ENCODE peak calls at places on chromosomes 16 and 17, in six cellular contexts. One of them, this sample, is unnamed.

GRCh38 chr17:36808181-36808661 is 129.1 kb upstream of the LHX1 start:
- DNase-seq in activated T-cell treated with anti-CD3 and anti-CD28 coated beads for 1 hour: no peak
- DNase-seq in HL-60: no peak
- DNase-seq in stimulated activated CD8-positive, alpha-beta memory T cell treated with anti-CD3 and anti-CD28 coated beads, Interleukin-7, amount 100 ng/mL, for 1 hour: no peak
- DNase-seq in stimulated activated CD4-positive, alpha-beta T cell treated with anti-CD3 and anti-CD28 coated beads, Interleukin-1b, Interleukin-23, amount 100 ng/mL, for 1 hour: no peak
- DNase-seq in amniotic stem cell: no peak
- DNase-seq in this sample: no peak

GRCh38 chr17:40322417-40323315 is 13.7 kb downstream of the RARA start:
- DNase-seq in stimulated activated CD8-positive, alpha-beta memory T cell treated with anti-CD3 and anti-CD28 coated beads, Interleukin-7, amount 100 ng/mL, for 1 hour: peak
- DNase-seq in activated T-cell treated with anti-CD3 and anti-CD28 coated beads for 1 hour: peak
- DNase-seq in stimulated activated CD4-positive, alpha-beta T cell treated with anti-CD3 and anti-CD28 coated beads, Interleukin-1b, Interleukin-23, amount 100 ng/mL, for 1 hour: peak
- DNase-seq in amniotic stem cell: no peak
- DNase-seq in HL-60: peak
- DNase-seq in this sample: peak

GRCh38 chr17:31487648-31488263 is 96.3 kb downstream of the RAB11FIP4 start:
- DNase-seq in HL-60: peak
- DNase-seq in activated T-cell treated with anti-CD3 and anti-CD28 coated beads for 1 hour: peak
- DNase-seq in stimulated activated CD4-positive, alpha-beta T cell treated with anti-CD3 and anti-CD28 coated beads, Interleukin-1b, Interleukin-23, amount 100 ng/mL, for 1 hour: peak
- DNase-seq in stimulated activated CD8-positive, alpha-beta memory T cell treated with anti-CD3 and anti-CD28 coated beads, Interleukin-7, amount 100 ng/mL, for 1 hour: peak
- DNase-seq in amniotic stem cell: no peak
- DNase-seq in this sample: peak

GRCh38 chr16:30032083-30032819 is 1.2 kb upstream of the TLCD3B start:
- DNase-seq in stimulated activated CD8-positive, alpha-beta memory T cell treated with anti-CD3 and anti-CD28 coated beads, Interleukin-7, amount 100 ng/mL, for 1 hour: no peak
- DNase-seq in stimulated activated CD4-positive, alpha-beta T cell treated with anti-CD3 and anti-CD28 coated beads, Interleukin-1b, Interleukin-23, amount 100 ng/mL, for 1 hour: no peak
- DNase-seq in amniotic stem cell: no peak
- DNase-seq in HL-60: no peak
- DNase-seq in activated T-cell treated with anti-CD3 and anti-CD28 coated beads for 1 hour: peak
- DNase-seq in this sample: peak

GRCh38 chr16:85641776-85642176 is 28.7 kb downstream of the GSE1 start:
- DNase-seq in stimulated activated CD8-positive, alpha-beta memory T cell treated with anti-CD3 and anti-CD28 coated beads, Interleukin-7, amount 100 ng/mL, for 1 hour: no peak
- DNase-seq in amniotic stem cell: no peak
- DNase-seq in HL-60: no peak
- DNase-seq in activated T-cell treated with anti-CD3 and anti-CD28 coated beads for 1 hour: no peak
- DNase-seq in stimulated activated CD4-positive, alpha-beta T cell treated with anti-CD3 and anti-CD28 coated beads, Interleukin-1b, Interleukin-23, amount 100 ng/mL, for 1 hour: no peak
- DNase-seq in this sample: no peak

GRCh38 chr17:48639136-48639535 is 13.0 kb upstream of the HOXB9 start:
- DNase-seq in amniotic stem cell: no peak
- DNase-seq in stimulated activated CD4-positive, alpha-beta T cell treated with anti-CD3 and anti-CD28 coated beads, Interleukin-1b, Interleukin-23, amount 100 ng/mL, for 1 hour: no peak
- DNase-seq in stimulated activated CD8-positive, alpha-beta memory T cell treated with anti-CD3 and anti-CD28 coated beads, Interleukin-7, amount 100 ng/mL, for 1 hour: no peak
- DNase-seq in HL-60: no peak
- DNase-seq in activated T-cell treated with anti-CD3 and anti-CD28 coated beads for 1 hour: no peak
- DNase-seq in this sample: no peak

GRCh38 chr16:83579027-83579426 is 228.8 kb upstream of the HSBP1 start:
- DNase-seq in stimulated activated CD8-positive, alpha-beta memory T cell treated with anti-CD3 and anti-CD28 coated beads, Interleukin-7, amount 100 ng/mL, for 1 hour: no peak
- DNase-seq in activated T-cell treated with anti-CD3 and anti-CD28 coated beads for 1 hour: no peak
- DNase-seq in HL-60: no peak
- DNase-seq in stimulated activated CD4-positive, alpha-beta T cell treated with anti-CD3 and anti-CD28 coated beads, Interleukin-1b, Interleukin-23, amount 100 ng/mL, for 1 hour: no peak
- DNase-seq in amniotic stem cell: no peak
- DNase-seq in this sample: no peak

GRCh38 chr17:81101614-81102306 is 63.5 kb upstream of the PVALEF start:
- DNase-seq in activated T-cell treated with anti-CD3 and anti-CD28 coated beads for 1 hour: peak
- DNase-seq in HL-60: peak
- DNase-seq in stimulated activated CD4-positive, alpha-beta T cell treated with anti-CD3 and anti-CD28 coated beads, Interleukin-1b, Interleukin-23, amount 100 ng/mL, for 1 hour: peak
- DNase-seq in amniotic stem cell: peak
- DNase-seq in stimulated activated CD8-positive, alpha-beta memory T cell treated with anti-CD3 and anti-CD28 coated beads, Interleukin-7, amount 100 ng/mL, for 1 hour: peak
- DNase-seq in this sample: peak

GRCh38 chr17:1713878-1714487 is 3.8 kb upstream of the TLCD2 start:
- DNase-seq in activated T-cell treated with anti-CD3 and anti-CD28 coated beads for 1 hour: no peak
- DNase-seq in HL-60: no peak
- DNase-seq in stimulated activated CD8-positive, alpha-beta memory T cell treated with anti-CD3 and anti-CD28 coated beads, Interleukin-7, amount 100 ng/mL, for 1 hour: no peak
- DNase-seq in stimulated activated CD4-positive, alpha-beta T cell treated with anti-CD3 and anti-CD28 coated beads, Interleukin-1b, Interleukin-23, amount 100 ng/mL, for 1 hour: no peak
- DNase-seq in amniotic stem cell: no peak
- DNase-seq in this sample: peak

GRCh38 chr16:89791278-89791995 is 25.0 kb downstream of the FANCA start:
- DNase-seq in activated T-cell treated with anti-CD3 and anti-CD28 coated beads for 1 hour: no peak
- DNase-seq in stimulated activated CD8-positive, alpha-beta memory T cell treated with anti-CD3 and anti-CD28 coated beads, Interleukin-7, amount 100 ng/mL, for 1 hour: no peak
- DNase-seq in HL-60: no peak
- DNase-seq in stimulated activated CD4-positive, alpha-beta T cell treated with anti-CD3 and anti-CD28 coated beads, Interleukin-1b, Interleukin-23, amount 100 ng/mL, for 1 hour: no peak
- DNase-seq in amniotic stem cell: no peak
- DNase-seq in this sample: no peak

GRCh38 chr17:83176272-83176955 is 97.0 kb downstream of the METRNL start:
- DNase-seq in amniotic stem cell: no peak
- DNase-seq in stimulated activated CD8-positive, alpha-beta memory T cell treated with anti-CD3 and anti-CD28 coated beads, Interleukin-7, amount 100 ng/mL, for 1 hour: no peak
- DNase-seq in HL-60: no peak
- DNase-seq in stimulated activated CD4-positive, alpha-beta T cell treated with anti-CD3 and anti-CD28 coated beads, Interleukin-1b, Interleukin-23, amount 100 ng/mL, for 1 hour: no peak
- DNase-seq in activated T-cell treated with anti-CD3 and anti-CD28 coated beads for 1 hour: no peak
- DNase-seq in this sample: no peak

GRCh38 chr17:6461792-6462524 is 17.7 kb downstream of the PIMREG start:
- DNase-seq in stimulated activated CD8-positive, alpha-beta memory T cell treated with anti-CD3 and anti-CD28 coated beads, Interleukin-7, amount 100 ng/mL, for 1 hour: no peak
- DNase-seq in stimulated activated CD4-positive, alpha-beta T cell treated with anti-CD3 and anti-CD28 coated beads, Interleukin-1b, Interleukin-23, amount 100 ng/mL, for 1 hour: no peak
- DNase-seq in amniotic stem cell: no peak
- DNase-seq in HL-60: no peak
- DNase-seq in activated T-cell treated with anti-CD3 and anti-CD28 coated beads for 1 hour: no peak
- DNase-seq in this sample: no peak

GRCh38 chr16:65917466-65917865 is 449.0 kb upstream of the CDH5 start:
- DNase-seq in amniotic stem cell: no peak
- DNase-seq in stimulated activated CD8-positive, alpha-beta memory T cell treated with anti-CD3 and anti-CD28 coated beads, Interleukin-7, amount 100 ng/mL, for 1 hour: no peak
- DNase-seq in HL-60: no peak
- DNase-seq in activated T-cell treated with anti-CD3 and anti-CD28 coated beads for 1 hour: no peak
- DNase-seq in stimulated activated CD4-positive, alpha-beta T cell treated with anti-CD3 and anti-CD28 coated beads, Interleukin-1b, Interleukin-23, amount 100 ng/mL, for 1 hour: no peak
- DNase-seq in this sample: no peak

GRCh38 chr17:16975744-16976625 is 4.1 kb upstream of the TNFRSF13B start:
- DNase-seq in stimulated activated CD4-positive, alpha-beta T cell treated with anti-CD3 and anti-CD28 coated beads, Interleukin-1b, Interleukin-23, amount 100 ng/mL, for 1 hour: no peak
- DNase-seq in activated T-cell treated with anti-CD3 and anti-CD28 coated beads for 1 hour: no peak
- DNase-seq in HL-60: no peak
- DNase-seq in amniotic stem cell: no peak
- DNase-seq in stimulated activated CD8-positive, alpha-beta memory T cell treated with anti-CD3 and anti-CD28 coated beads, Interleukin-7, amount 100 ng/mL, for 1 hour: no peak
- DNase-seq in this sample: no peak

GRCh38 chr16:71537643-71538042 is 11.4 kb downstream of the CHST4 start:
- DNase-seq in stimulated activated CD8-positive, alpha-beta memory T cell treated with anti-CD3 and anti-CD28 coated beads, Interleukin-7, amount 100 ng/mL, for 1 hour: no peak
- DNase-seq in HL-60: no peak
- DNase-seq in stimulated activated CD4-positive, alpha-beta T cell treated with anti-CD3 and anti-CD28 coated beads, Interleukin-1b, Interleukin-23, amount 100 ng/mL, for 1 hour: no peak
- DNase-seq in amniotic stem cell: no peak
- DNase-seq in activated T-cell treated with anti-CD3 and anti-CD28 coated beads for 1 hour: no peak
- DNase-seq in this sample: peak

GRCh38 chr17:41505836-41506767 is 690 bp upstream of the KRT13 start:
- DNase-seq in stimulated activated CD8-positive, alpha-beta memory T cell treated with anti-CD3 and anti-CD28 coated beads, Interleukin-7, amount 100 ng/mL, for 1 hour: no peak
- DNase-seq in HL-60: no peak
- DNase-seq in stimulated activated CD4-positive, alpha-beta T cell treated with anti-CD3 and anti-CD28 coated beads, Interleukin-1b, Interleukin-23, amount 100 ng/mL, for 1 hour: no peak
- DNase-seq in activated T-cell treated with anti-CD3 and anti-CD28 coated beads for 1 hour: no peak
- DNase-seq in amniotic stem cell: no peak
- DNase-seq in this sample: no peak

GRCh38 chr17:59839646-59840328 is 53.0 kb downstream of the TUBD1 start:
- DNase-seq in amniotic stem cell: no peak
- DNase-seq in stimulated activated CD8-positive, alpha-beta memory T cell treated with anti-CD3 and anti-CD28 coated beads, Interleukin-7, amount 100 ng/mL, for 1 hour: no peak
- DNase-seq in activated T-cell treated with anti-CD3 and anti-CD28 coated beads for 1 hour: no peak
- DNase-seq in stimulated activated CD4-positive, alpha-beta T cell treated with anti-CD3 and anti-CD28 coated beads, Interleukin-1b, Interleukin-23, amount 100 ng/mL, for 1 hour: no peak
- DNase-seq in HL-60: no peak
- DNase-seq in this sample: peak

GRCh38 chr17:18267927-18268711 is 7.7 kb downstream of the MIEF2 start:
- DNase-seq in stimulated activated CD4-positive, alpha-beta T cell treated with anti-CD3 and anti-CD28 coated beads, Interleukin-1b, Interleukin-23, amount 100 ng/mL, for 1 hour: no peak
- DNase-seq in activated T-cell treated with anti-CD3 and anti-CD28 coated beads for 1 hour: no peak
- DNase-seq in stimulated activated CD8-positive, alpha-beta memory T cell treated with anti-CD3 and anti-CD28 coated beads, Interleukin-7, amount 100 ng/mL, for 1 hour: no peak
- DNase-seq in amniotic stem cell: no peak
- DNase-seq in HL-60: no peak
- DNase-seq in this sample: no peak

GRCh38 chr17:80349437-80350160 is 65.4 kb upstream of the ENDOV start:
- DNase-seq in stimulated activated CD4-positive, alpha-beta T cell treated with anti-CD3 and anti-CD28 coated beads, Interleukin-1b, Interleukin-23, amount 100 ng/mL, for 1 hour: no peak
- DNase-seq in HL-60: no peak
- DNase-seq in amniotic stem cell: no peak
- DNase-seq in stimulated activated CD8-positive, alpha-beta memory T cell treated with anti-CD3 and anti-CD28 coated beads, Interleukin-7, amount 100 ng/mL, for 1 hour: no peak
- DNase-seq in activated T-cell treated with anti-CD3 and anti-CD28 coated beads for 1 hour: no peak
- DNase-seq in this sample: no peak

GRCh38 chr16:14002416-14002815 is 68.7 kb upstream of the MRTFB start:
- DNase-seq in HL-60: no peak
- DNase-seq in amniotic stem cell: no peak
- DNase-seq in stimulated activated CD8-positive, alpha-beta memory T cell treated with anti-CD3 and anti-CD28 coated beads, Interleukin-7, amount 100 ng/mL, for 1 hour: no peak
- DNase-seq in stimulated activated CD4-positive, alpha-beta T cell treated with anti-CD3 and anti-CD28 coated beads, Interleukin-1b, Interleukin-23, amount 100 ng/mL, for 1 hour: no peak
- DNase-seq in activated T-cell treated with anti-CD3 and anti-CD28 coated beads for 1 hour: no peak
- DNase-seq in this sample: no peak

GRCh38 chr17:41322264-41322902 is 6.9 kb upstream of the KRTAP17-1 start:
- DNase-seq in amniotic stem cell: peak
- DNase-seq in stimulated activated CD8-positive, alpha-beta memory T cell treated with anti-CD3 and anti-CD28 coated beads, Interleukin-7, amount 100 ng/mL, for 1 hour: no peak
- DNase-seq in stimulated activated CD4-positive, alpha-beta T cell treated with anti-CD3 and anti-CD28 coated beads, Interleukin-1b, Interleukin-23, amount 100 ng/mL, for 1 hour: no peak
- DNase-seq in activated T-cell treated with anti-CD3 and anti-CD28 coated beads for 1 hour: no peak
- DNase-seq in HL-60: no peak
- DNase-seq in this sample: peak

GRCh38 chr16:83898463-83899271 is at the start of gene MLYCD:
- DNase-seq in HL-60: peak
- DNase-seq in activated T-cell treated with anti-CD3 and anti-CD28 coated beads for 1 hour: peak
- DNase-seq in stimulated activated CD8-positive, alpha-beta memory T cell treated with anti-CD3 and anti-CD28 coated beads, Interleukin-7, amount 100 ng/mL, for 1 hour: peak
- DNase-seq in amniotic stem cell: peak
- DNase-seq in stimulated activated CD4-positive, alpha-beta T cell treated with anti-CD3 and anti-CD28 coated beads, Interleukin-1b, Interleukin-23, amount 100 ng/mL, for 1 hour: peak
- DNase-seq in this sample: peak

GRCh38 chr16:7239547-7239946 is 93.1 kb upstream of the RBFOX1 start:
- DNase-seq in stimulated activated CD8-positive, alpha-beta memory T cell treated with anti-CD3 and anti-CD28 coated beads, Interleukin-7, amount 100 ng/mL, for 1 hour: no peak
- DNase-seq in amniotic stem cell: no peak
- DNase-seq in activated T-cell treated with anti-CD3 and anti-CD28 coated beads for 1 hour: no peak
- DNase-seq in HL-60: no peak
- DNase-seq in stimulated activated CD4-positive, alpha-beta T cell treated with anti-CD3 and anti-CD28 coated beads, Interleukin-1b, Interleukin-23, amount 100 ng/mL, for 1 hour: no peak
- DNase-seq in this sample: no peak

GRCh38 chr17:78364436-78365281 is 4.8 kb upstream of the SOCS3 start:
- DNase-seq in stimulated activated CD8-positive, alpha-beta memory T cell treated with anti-CD3 and anti-CD28 coated beads, Interleukin-7, amount 100 ng/mL, for 1 hour: no peak
- DNase-seq in amniotic stem cell: no peak
- DNase-seq in activated T-cell treated with anti-CD3 and anti-CD28 coated beads for 1 hour: no peak
- DNase-seq in HL-60: no peak
- DNase-seq in stimulated activated CD4-positive, alpha-beta T cell treated with anti-CD3 and anti-CD28 coated beads, Interleukin-1b, Interleukin-23, amount 100 ng/mL, for 1 hour: no peak
- DNase-seq in this sample: peak

GRCh38 chr17:35969558-35970442 is 11.5 kb downstream of the CCL16 start:
- DNase-seq in amniotic stem cell: peak
- DNase-seq in HL-60: peak
- DNase-seq in stimulated activated CD8-positive, alpha-beta memory T cell treated with anti-CD3 and anti-CD28 coated beads, Interleukin-7, amount 100 ng/mL, for 1 hour: peak
- DNase-seq in activated T-cell treated with anti-CD3 and anti-CD28 coated beads for 1 hour: peak
- DNase-seq in stimulated activated CD4-positive, alpha-beta T cell treated with anti-CD3 and anti-CD28 coated beads, Interleukin-1b, Interleukin-23, amount 100 ng/mL, for 1 hour: peak
- DNase-seq in this sample: peak

GRCh38 chr17:72922223-72922622 is 170.3 kb downstream of the SLC39A11 start:
- DNase-seq in HL-60: no peak
- DNase-seq in activated T-cell treated with anti-CD3 and anti-CD28 coated beads for 1 hour: no peak
- DNase-seq in amniotic stem cell: no peak
- DNase-seq in stimulated activated CD8-positive, alpha-beta memory T cell treated with anti-CD3 and anti-CD28 coated beads, Interleukin-7, amount 100 ng/mL, for 1 hour: no peak
- DNase-seq in stimulated activated CD4-positive, alpha-beta T cell treated with anti-CD3 and anti-CD28 coated beads, Interleukin-1b, Interleukin-23, amount 100 ng/mL, for 1 hour: no peak
- DNase-seq in this sample: peak

GRCh38 chr16:23795369-23795768 is 40.4 kb upstream of the PRKCB start:
- DNase-seq in HL-60: no peak
- DNase-seq in stimulated activated CD8-positive, alpha-beta memory T cell treated with anti-CD3 and anti-CD28 coated beads, Interleukin-7, amount 100 ng/mL, for 1 hour: no peak
- DNase-seq in amniotic stem cell: no peak
- DNase-seq in activated T-cell treated with anti-CD3 and anti-CD28 coated beads for 1 hour: no peak
- DNase-seq in stimulated activated CD4-positive, alpha-beta T cell treated with anti-CD3 and anti-CD28 coated beads, Interleukin-1b, Interleukin-23, amount 100 ng/mL, for 1 hour: no peak
- DNase-seq in this sample: no peak

GRCh38 chr16:86466695-86467406 is 43.5 kb upstream of the FOXF1 start:
- DNase-seq in stimulated activated CD4-positive, alpha-beta T cell treated with anti-CD3 and anti-CD28 coated beads, Interleukin-1b, Interleukin-23, amount 100 ng/mL, for 1 hour: no peak
- DNase-seq in activated T-cell treated with anti-CD3 and anti-CD28 coated beads for 1 hour: no peak
- DNase-seq in amniotic stem cell: no peak
- DNase-seq in stimulated activated CD8-positive, alpha-beta memory T cell treated with anti-CD3 and anti-CD28 coated beads, Interleukin-7, amount 100 ng/mL, for 1 hour: no peak
- DNase-seq in HL-60: no peak
- DNase-seq in this sample: peak

GRCh38 chr17:14330492-14330920 is 29.6 kb downstream of the HS3ST3B1 start:
- DNase-seq in amniotic stem cell: no peak
- DNase-seq in activated T-cell treated with anti-CD3 and anti-CD28 coated beads for 1 hour: no peak
- DNase-seq in stimulated activated CD8-positive, alpha-beta memory T cell treated with anti-CD3 and anti-CD28 coated beads, Interleukin-7, amount 100 ng/mL, for 1 hour: no peak
- DNase-seq in stimulated activated CD4-positive, alpha-beta T cell treated with anti-CD3 and anti-CD28 coated beads, Interleukin-1b, Interleukin-23, amount 100 ng/mL, for 1 hour: no peak
- DNase-seq in HL-60: no peak
- DNase-seq in this sample: no peak